ENCODE peak calls at places on chromosomes 5 and 9, in seven cellular contexts. K, R, J, N, U, D and Q are unnamed samples.

GRCh38 chr9:132745911-132746709 is 75.8 kb downstream of the GTF3C4 start:
- DNase-seq in N (peak), J (peak), U (no peak), K (no peak), D (no peak), R (no peak), Q (no peak)

GRCh38 chr5:135210286-135211055 is 176.4 kb upstream of the PITX1 start:
- DNase-seq in N (peak), K (no peak), U (no peak), D (no peak), J (peak), R (no peak), Q (no peak)

GRCh38 chr5:88826959-88827585 is 55.9 kb downstream of the MEF2C start:
- DNase-seq in N (no peak), R (peak), U (peak), J (no peak), D (peak), K (no peak), Q (no peak)

GRCh38 chr5:180343846-180344327 is 9.2 kb downstream of the GFPT2 start:
- DNase-seq in K (no peak), J (peak), N (no peak), U (no peak), D (no peak), R (no peak), Q (no peak)

GRCh38 chr5:133531634-133532033 is 80.7 kb downstream of the FSTL4 start:
- DNase-seq in J (no peak), N (no peak), R (no peak), U (no peak), K (no peak), D (no peak), Q (no peak)

GRCh38 chr5:52920929-52921328 is 68.2 kb upstream of the ITGA2 start:
- DNase-seq in N (no peak), R (no peak), J (no peak), K (no peak), U (no peak), D (no peak), Q (no peak)

GRCh38 chr5:39352170-39352569 is 12.1 kb downstream of the C9 start:
- DNase-seq in D (no peak), U (no peak), N (no peak), R (no peak), K (no peak), J (no peak), Q (no peak)

GRCh38 chr5:173733065-173733824 is 116.8 kb upstream of the BOD1 start:
- DNase-seq in R (no peak), K (no peak), N (no peak), J (peak), D (no peak), U (no peak), Q (no peak)

GRCh38 chr5:132024117-132024435 is 12.6 kb upstream of the ACSL6 start:
- DNase-seq in R (no peak), N (no peak), K (no peak), D (no peak), U (no peak), J (no peak), Q (no peak)

GRCh38 chr9:98807070-98807810 is at the start of gene GALNT12:
- DNase-seq in J (peak), D (no peak), U (no peak), R (peak), N (no peak), K (peak), Q (no peak)

GRCh38 chr5:137622850-137623249 is 113.0 kb downstream of the KLHL3 start:
- DNase-seq in K (no peak), D (no peak), J (peak), N (no peak), R (peak), U (no peak), Q (no peak)

GRCh38 chr5:132830436-132831094 is at the start of gene SHROOM1:
- DNase-seq in K (peak), R (no peak), J (no peak), N (no peak), D (no peak), U (no peak), Q (no peak)

GRCh38 chr5:135608761-135609443 is 30.1 kb upstream of the CXCL14 start:
- DNase-seq in U (no peak), R (no peak), D (no peak), K (no peak), N (no peak), J (no peak), Q (no peak)

GRCh38 chr9:24986331-24986730 is 440.6 kb upstream of the IZUMO3 start:
- DNase-seq in K (no peak), R (no peak), D (no peak), J (no peak), U (no peak), N (no peak), Q (no peak)

GRCh38 chr5:138961221-138961620 is 86.1 kb upstream of the LRRTM2 start:
- DNase-seq in R (no peak), D (no peak), K (no peak), J (no peak), N (no peak), U (no peak), Q (no peak)

GRCh38 chr9:93552923-93553322 is 23.5 kb upstream of the PHF2 start:
- DNase-seq in R (no peak), K (no peak), U (no peak), N (no peak), D (no peak), J (no peak), Q (no peak)